ENCODE peak calls at places on chromosomes 2 and 18, in seven cellular contexts. H is naive B cell; X is progenitor cell of endocrine pancreas; P is amniotic stem cell; S is hypothalamus; N is activated naive CD4-positive, alpha-beta T cell treated with anti-CD3 and anti-CD28 coated beads, Interleukin-2, amount 10 ng/mL, durations not matched to agents 7 days and 5 days; K is choroid plexus epithelial cell. L is an unnamed sample.

GRCh38 chr18:22871809-22872525 is 61.2 kb upstream of the RBBP8 start:
- DNase-seq in P (no peak), S (no peak), K (peak), H (no peak), N (no peak), X (no peak), L (no peak)

GRCh38 chr2:96510931-96511595 is 5.9 kb upstream of the NEURL3 start:
- DNase-seq in X (no peak), K (no peak), N (no peak), S (no peak), P (no peak), H (no peak), L (no peak)

GRCh38 chr2:127610561-127610960 is 35.4 kb upstream of the GPR17 start:
- DNase-seq in P (no peak), S (no peak), N (peak), K (no peak), H (no peak), X (no peak), L (peak)

GRCh38 chr2:10776231-10776977 is 36.2 kb downstream of the PDIA6 start:
- DNase-seq in P (no peak), S (no peak), X (no peak), N (no peak), H (no peak), K (no peak), L (peak)

GRCh38 chr2:120358734-120359465 is 13.0 kb downstream of the INHBB start:
- DNase-seq in K (no peak), S (no peak), X (no peak), N (no peak), P (no peak), H (no peak), L (no peak)

GRCh38 chr2:98552499-98553179 is 55.7 kb downstream of the COA5 start:
- DNase-seq in S (no peak), H (no peak), P (peak), X (no peak), N (no peak), K (peak), L (no peak)

GRCh38 chr2:234690569-234691225 is 193.8 kb upstream of the ARL4C start:
- DNase-seq in N (no peak), H (no peak), K (no peak), P (no peak), X (no peak), S (no peak), L (no peak)

GRCh38 chr18:59270689-59271257 is 2.5 kb downstream of the RAX start:
- DNase-seq in N (no peak), P (no peak), S (no peak), H (no peak), K (no peak), X (no peak), L (no peak)

GRCh38 chr2:152189622-152190495 is 14.3 kb upstream of the STAM2 start:
- DNase-seq in K (peak), N (peak), P (peak), S (peak), X (no peak), H (peak), L (no peak)

GRCh38 chr18:75660932-75661331 is 233.4 kb upstream of the SMIM21 start:
- DNase-seq in S (no peak), K (no peak), P (no peak), H (no peak), X (no peak), N (no peak), L (no peak)

GRCh38 chr2:240178564-240178963 is 38.1 kb upstream of the OTOS start:
- DNase-seq in X (no peak), S (no peak), N (no peak), P (no peak), H (no peak), K (no peak), L (no peak)

GRCh38 chr2:201358684-201359083 is 1.5 kb upstream of the FLACC1 start:
- DNase-seq in H (no peak), N (no peak), K (peak), S (no peak), P (peak), X (no peak), L (no peak)

GRCh38 chr18:10346786-10347415 is 107.5 kb upstream of the APCDD1 start:
- DNase-seq in H (no peak), P (no peak), N (no peak), X (no peak), S (no peak), K (no peak), L (no peak)

GRCh38 chr2:105518897-105519296 is 120.0 kb upstream of the FHL2 start:
- DNase-seq in P (no peak), N (no peak), X (no peak), K (peak), S (no peak), H (no peak), L (no peak)

GRCh38 chr2:103159018-103159417 is 397.2 kb downstream of the TMEM182 start:
- DNase-seq in X (no peak), P (no peak), N (no peak), S (no peak), H (no peak), K (no peak), L (no peak)

GRCh38 chr2:178280261-178280852 is 86.0 kb downstream of the OSBPL6 start:
- DNase-seq in X (no peak), H (peak), N (peak), S (peak), K (peak), P (no peak), L (no peak)

GRCh38 chr2:146130290-146130689 is 1610.4 kb upstream of the ZEB2 start:
- DNase-seq in H (no peak), X (no peak), K (no peak), N (no peak), P (no peak), S (no peak), L (no peak)

GRCh38 chr2:24657818-24658217 is 135.4 kb downstream of the PTRHD1 start:
- DNase-seq in P (no peak), S (no peak), K (no peak), X (no peak), H (no peak), N (no peak), L (no peak)

GRCh38 chr18:75775121-75775520 is 347.6 kb upstream of the SMIM21 start:
- DNase-seq in X (no peak), P (no peak), K (no peak), H (no peak), N (no peak), S (no peak), L (no peak)

GRCh38 chr2:65055427-65056214 is 595 bp upstream of the CEP68 start:
- DNase-seq in X (peak), K (no peak), H (peak), P (no peak), S (no peak), N (no peak), L (no peak)

GRCh38 chr2:26757873-26758789 is 6.0 kb upstream of the SLC35F6 start:
- DNase-seq in K (peak), X (no peak), N (no peak), H (no peak), P (peak), S (no peak), L (no peak)